ENCODE peak calls at places on chromosomes 4 and X, in four cellular contexts. One of them, this sample, is unnamed.

GRCh38 chr4:102541708-102542107 is 40.5 kb downstream of the NFKB1 start:
- DNase-seq in pancreas: no peak
- DNase-seq in HepG2: no peak
- DNase-seq in cardiac fibroblast: no peak
- DNase-seq in this sample: no peak

GRCh38 chrX:129361566-129361965 is 161.7 kb downstream of the SMARCA1 start:
- DNase-seq in cardiac fibroblast: no peak
- DNase-seq in pancreas: no peak
- DNase-seq in HepG2: no peak
- DNase-seq in this sample: no peak

GRCh38 chr4:181061787-181062186 is 1181.4 kb upstream of the TENM3 start:
- DNase-seq in cardiac fibroblast: no peak
- DNase-seq in pancreas: no peak
- DNase-seq in HepG2: no peak
- DNase-seq in this sample: no peak

GRCh38 chrX:67781132-67781531 is 237.3 kb downstream of the AR start:
- DNase-seq in pancreas: no peak
- DNase-seq in cardiac fibroblast: no peak
- DNase-seq in HepG2: no peak
- DNase-seq in this sample: no peak

GRCh38 chrX:635428-636192 is 5.0 kb downstream of the SHOX start:
- DNase-seq in HepG2: no peak
- DNase-seq in cardiac fibroblast: no peak
- DNase-seq in pancreas: no peak
- DNase-seq in this sample: no peak

GRCh38 chrX:140504371-140505324 is at the start of gene SOX3:
- DNase-seq in pancreas: peak; percentile 69
- DNase-seq in cardiac fibroblast: no peak
- DNase-seq in HepG2: no peak
- DNase-seq in this sample: no peak

GRCh38 chr4:87066403-87067119 is 131.8 kb downstream of the AFF1 start:
- DNase-seq in pancreas: no peak
- DNase-seq in cardiac fibroblast: no peak
- DNase-seq in HepG2: no peak
- DNase-seq in this sample: no peak

GRCh38 chrX:122244080-122244479 is 940.0 kb upstream of the GRIA3 start:
- DNase-seq in pancreas: no peak
- DNase-seq in cardiac fibroblast: no peak
- DNase-seq in HepG2: no peak
- DNase-seq in this sample: no peak

GRCh38 chr4:67483868-67484602 is 61.3 kb downstream of the CENPC start:
- DNase-seq in cardiac fibroblast: peak; percentile 62
- DNase-seq in pancreas: no peak
- DNase-seq in HepG2: no peak
- DNase-seq in this sample: no peak

GRCh38 chr4:77566148-77566547 is 39.5 kb upstream of the CXCL13 start:
- DNase-seq in HepG2: no peak
- DNase-seq in cardiac fibroblast: no peak
- DNase-seq in pancreas: no peak
- DNase-seq in this sample: no peak

GRCh38 chrX:150856101-150856500 is 42.4 kb downstream of the CD99L2 start:
- DNase-seq in pancreas: no peak
- DNase-seq in cardiac fibroblast: peak; percentile 52
- DNase-seq in HepG2: no peak
- DNase-seq in this sample: no peak

GRCh38 chr4:1340181-1340747 is 6.7 kb upstream of the UVSSA start:
- DNase-seq in pancreas: peak; percentile 75
- DNase-seq in cardiac fibroblast: no peak
- DNase-seq in HepG2: no peak
- DNase-seq in this sample: no peak

GRCh38 chrX:6694977-6695376 is 160.1 kb upstream of the VCX3A start:
- DNase-seq in pancreas: no peak
- DNase-seq in HepG2: no peak
- DNase-seq in cardiac fibroblast: no peak
- DNase-seq in this sample: no peak

GRCh38 chr4:152528060-152528459 is 7.8 kb downstream of the FBXW7 start:
- DNase-seq in pancreas: no peak
- DNase-seq in cardiac fibroblast: no peak
- DNase-seq in HepG2: no peak
- DNase-seq in this sample: no peak

DNA sequence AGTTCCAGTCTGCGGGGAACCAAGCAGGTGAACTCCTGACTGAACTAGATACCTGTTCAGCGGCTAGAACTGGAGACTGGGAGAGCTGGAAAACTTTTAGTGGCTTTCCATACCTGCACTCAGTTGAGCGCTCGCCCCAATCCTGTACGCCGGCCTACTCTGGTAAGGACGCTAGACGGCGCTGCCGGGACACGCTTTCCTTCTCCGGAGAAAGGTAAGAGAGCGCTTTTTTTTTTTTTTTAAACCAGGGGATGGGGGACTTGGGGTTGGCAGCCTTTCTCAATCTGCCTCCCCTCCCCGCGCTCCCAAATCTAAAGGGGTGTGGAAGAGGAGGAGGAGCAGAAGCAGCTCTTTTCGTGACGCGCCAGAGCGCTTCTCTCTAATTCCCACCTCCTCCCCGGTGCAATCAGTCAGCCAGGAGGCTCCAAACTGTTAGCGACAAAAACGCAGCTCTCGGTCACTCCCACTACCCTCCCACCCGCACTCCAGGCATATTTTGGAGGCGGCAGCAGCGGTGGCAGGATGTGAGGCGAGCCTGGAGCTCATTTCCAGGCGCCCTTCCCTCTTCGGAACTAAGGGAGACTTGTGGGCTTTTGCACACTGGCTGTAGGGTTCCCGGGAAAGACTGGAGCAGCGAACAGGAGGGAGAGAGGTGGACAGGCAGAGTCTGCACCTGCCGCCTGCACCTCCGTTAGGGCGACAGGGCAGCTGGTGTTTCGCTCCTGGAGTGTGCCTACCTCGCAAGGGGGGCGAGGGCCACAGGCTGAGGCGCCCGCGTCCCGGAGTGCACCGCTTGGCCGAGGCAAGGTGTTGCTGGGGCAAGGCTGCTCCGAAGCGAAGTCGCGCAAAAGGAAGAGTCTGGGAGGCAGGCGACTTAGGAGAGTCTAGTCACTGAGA is at the start of gene IL1RAPL2:
- DNase-seq in pancreas: peak; percentile 74
- DNase-seq in HepG2: peak; percentile 8
- DNase-seq in cardiac fibroblast: peak; percentile 22
- DNase-seq in this sample: no peak
- H3K4me3 ChIP-seq in pancreas: no peak within 1 kb of the TSS
- H3K4me3 ChIP-seq in HepG2: no peak within 1 kb of the TSS
- H3K4me3 ChIP-seq in cardiac fibroblast: no peak within 1 kb of the TSS
- H3K4me3 ChIP-seq in this sample: peak within 1 kb of the TSS; percentile 28

GRCh38 chr4:19224820-19225219 is 1026.9 kb upstream of the SLIT2 start:
- DNase-seq in cardiac fibroblast: peak; percentile 66
- DNase-seq in HepG2: no peak
- DNase-seq in pancreas: no peak
- DNase-seq in this sample: no peak
- TF ChIP-seq CTCF in cardiac fibroblast: no peak
- TF ChIP-seq CTCF in HepG2: peak; percentile 10
- TF ChIP-seq CTCF in pancreas: no peak
- TF ChIP-seq CTCF in this sample: peak; percentile 41

GRCh38 chr4:131411393-131411792 is 1737.7 kb upstream of the PCDH10 start:
- DNase-seq in pancreas: no peak
- DNase-seq in cardiac fibroblast: no peak
- DNase-seq in HepG2: no peak
- DNase-seq in this sample: no peak

GRCh38 chr4:131408102-131408501 is 1741.0 kb upstream of the PCDH10 start:
- DNase-seq in cardiac fibroblast: no peak
- DNase-seq in HepG2: no peak
- DNase-seq in pancreas: no peak
- DNase-seq in this sample: no peak
- H3K4me3 ChIP-seq in cardiac fibroblast: no peak overlapping the region
- H3K4me3 ChIP-seq in HepG2: no peak overlapping the region
- H3K4me3 ChIP-seq in pancreas: no peak overlapping the region
- H3K4me3 ChIP-seq in this sample: no peak overlapping the region

GRCh38 chr4:134756456-134756855 is 554.9 kb upstream of the PABPC4L start:
- DNase-seq in pancreas: no peak
- DNase-seq in HepG2: no peak
- DNase-seq in cardiac fibroblast: no peak
- DNase-seq in this sample: no peak

DNA sequence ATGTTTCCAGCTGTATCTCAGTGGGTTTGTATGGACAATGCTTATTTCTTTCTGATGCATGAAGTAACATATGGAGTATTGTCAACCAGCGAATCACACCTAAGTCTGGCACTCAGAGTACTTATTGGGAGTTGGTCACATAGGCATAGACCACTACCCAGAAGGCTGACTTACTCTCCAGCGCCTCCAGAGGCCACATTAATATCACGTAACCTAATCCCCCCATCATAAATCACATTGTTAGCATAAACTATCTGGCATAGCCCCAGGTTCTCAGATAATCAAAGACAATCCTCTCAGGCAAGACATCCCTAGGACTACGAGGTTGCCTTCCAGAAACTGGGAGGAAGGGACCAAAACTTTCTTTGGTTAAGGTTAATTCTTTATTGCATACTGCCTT is 560.5 kb upstream of the PABPC4L start:
- DNase-seq in pancreas: no peak
- DNase-seq in HepG2: peak; percentile 1
- DNase-seq in cardiac fibroblast: no peak
- DNase-seq in this sample: no peak
- TF ChIP-seq CTCF in pancreas: no peak
- TF ChIP-seq CTCF in HepG2: no peak
- TF ChIP-seq CTCF in cardiac fibroblast: no peak
- TF ChIP-seq CTCF in this sample: peak; percentile 38

GRCh38 chr4:113825272-113825671 is 63.7 kb upstream of the CAMK2D start:
- DNase-seq in cardiac fibroblast: no peak
- DNase-seq in pancreas: no peak
- DNase-seq in HepG2: no peak
- DNase-seq in this sample: no peak
- H3K4me3 ChIP-seq in cardiac fibroblast: no peak overlapping the region
- H3K4me3 ChIP-seq in pancreas: no peak overlapping the region
- H3K4me3 ChIP-seq in HepG2: no peak overlapping the region
- H3K4me3 ChIP-seq in this sample: no peak overlapping the region

GRCh38 chr4:96036781-96037180 is 196.9 kb downstream of the PDHA2 start:
- DNase-seq in cardiac fibroblast: no peak
- DNase-seq in HepG2: no peak
- DNase-seq in pancreas: no peak
- DNase-seq in this sample: no peak

GRCh38 chr4:96037705-96038104 is 197.8 kb downstream of the PDHA2 start:
- DNase-seq in cardiac fibroblast: peak; percentile 34
- DNase-seq in HepG2: no peak
- DNase-seq in pancreas: no peak
- DNase-seq in this sample: no peak

DNA sequence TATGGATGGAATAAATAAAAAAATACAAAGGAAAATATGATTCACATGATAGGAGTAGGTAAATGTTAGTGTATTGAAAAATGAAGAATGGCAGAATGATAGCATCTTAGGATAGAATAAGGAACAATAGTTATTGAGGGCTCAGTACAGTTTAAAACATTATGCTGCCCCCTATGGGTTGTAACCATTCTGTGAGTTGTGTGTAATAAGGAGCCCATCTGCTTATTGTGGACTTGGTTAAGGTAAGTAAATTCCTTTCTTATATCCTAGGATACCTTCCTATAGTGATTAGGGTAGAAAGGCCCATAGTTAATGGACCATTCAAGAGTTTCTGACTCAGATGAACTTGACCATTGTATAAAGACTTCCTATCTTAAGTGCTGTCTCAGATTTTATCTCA is 195.8 kb downstream of the PDHA2 start:
- DNase-seq in cardiac fibroblast: peak; percentile 72
- DNase-seq in HepG2: no peak
- DNase-seq in pancreas: no peak
- DNase-seq in this sample: no peak
- TF ChIP-seq CTCF in cardiac fibroblast: peak; percentile 41
- TF ChIP-seq CTCF in HepG2: no peak
- TF ChIP-seq CTCF in pancreas: no peak
- TF ChIP-seq CTCF in this sample: peak; percentile 67

DNA sequence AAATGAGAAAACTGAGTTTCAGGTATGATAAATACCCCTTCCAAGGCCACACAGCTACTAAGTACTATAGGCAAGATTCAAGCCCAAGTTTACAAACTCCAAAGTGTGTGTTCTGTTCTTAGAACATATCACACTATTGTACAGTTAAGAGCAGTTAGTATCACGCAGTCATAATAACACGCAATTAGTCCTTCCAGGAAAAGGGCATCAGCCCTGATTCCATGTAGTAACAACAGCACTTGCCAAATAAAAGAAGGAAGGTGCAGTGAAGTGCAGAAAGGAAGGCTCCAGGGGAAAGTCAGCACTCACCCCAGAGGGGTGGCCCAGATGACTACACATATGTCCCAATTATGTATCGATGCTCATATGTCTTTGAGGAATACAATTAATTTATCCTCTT is 4.4 kb downstream of the TASL start:
- DNase-seq in cardiac fibroblast: no peak
- DNase-seq in pancreas: no peak
- DNase-seq in HepG2: no peak
- DNase-seq in this sample: no peak
- H3K4me3 ChIP-seq in cardiac fibroblast: no peak overlapping the region
- H3K4me3 ChIP-seq in pancreas: no peak overlapping the region
- H3K4me3 ChIP-seq in HepG2: no peak overlapping the region
- H3K4me3 ChIP-seq in this sample: no peak overlapping the region

This sample was measured in epithelial cell of proximal tubule.